ENCODE peak calls at places on chromosomes 3 and 15, in seven cellular contexts. E, L, D, C, I, T and H are unnamed samples.
A peak's percentile ranks its signal among the peaks of the same experiment; 100 is the strongest.

GRCh38 chr15:63889831-63890230 is 56.1 kb upstream of the HERC1 start:
- DNase-seq in E (no peak), L (no peak), D (no peak), C (no peak), I (no peak), T (no peak), H (no peak)

GRCh38 chr15:39786444-39787056 is 3.9 kb upstream of the FSIP1 start:
- DNase-seq in E (no peak), L (no peak), D (peak; percentile 63), C (peak; percentile 37), I (peak; percentile 58), T (no peak), H (peak; percentile 51)

GRCh38 chr3:159782724-159783421 is 205.8 kb upstream of the IL12A start:
- DNase-seq in E (no peak), L (peak; percentile 45), D (no peak), C (no peak), I (no peak), T (no peak), H (no peak)

GRCh38 chr3:36488077-36488789 is 107.9 kb downstream of the STAC start:
- DNase-seq in E (no peak), L (no peak), D (no peak), C (no peak), I (no peak), T (no peak), H (no peak)

GRCh38 chr3:132726341-132726823 is 4.2 kb upstream of the NPHP3 start:
- DNase-seq in E (no peak), L (no peak), D (peak; percentile 63), C (no peak), I (peak; percentile 50), T (no peak), H (peak; percentile 30)

GRCh38 chr3:182981038-182981380 is 671 bp upstream of the DCUN1D1 start:
- DNase-seq in E (no peak), L (no peak), D (no peak), C (no peak), I (no peak), T (no peak), H (peak; percentile 20)

GRCh38 chr3:48879307-48879993 is 19.2 kb downstream of the SLC25A20 start:
- DNase-seq in E (no peak), L (no peak), D (no peak), C (no peak), I (peak; percentile 18), T (no peak), H (peak; percentile 37)

GRCh38 chr3:188348445-188349244 is 194.7 kb downstream of the LPP start:
- DNase-seq in E (no peak), L (peak; percentile 21), D (peak; percentile 21), C (no peak), I (no peak), T (peak; percentile 91), H (no peak)

GRCh38 chr3:58117561-58118305 is 93.0 kb downstream of the DNASE1L3 start:
- DNase-seq in E (no peak), L (no peak), D (no peak), C (no peak), I (no peak), T (no peak), H (no peak)

GRCh38 chr3:21310176-21310575 is 440.8 kb downstream of the ZNF385D start:
- DNase-seq in E (no peak), L (no peak), D (no peak), C (no peak), I (no peak), T (no peak), H (no peak)

GRCh38 chr15:58520936-58521292 is 89.1 kb downstream of the LIPC start:
- DNase-seq in E (no peak), L (no peak), D (no peak), C (no peak), I (no peak), T (no peak), H (no peak)

GRCh38 chr15:90872481-90873184 is 4.2 kb downstream of the FURIN start:
- DNase-seq in E (no peak), L (no peak), D (no peak), C (no peak), I (peak; percentile 52), T (no peak), H (peak; percentile 70)

GRCh38 chr15:94607176-94607654 is 375.9 kb downstream of the MCTP2 start:
- DNase-seq in E (no peak), L (peak; percentile 17), D (peak; percentile 21), C (no peak), I (no peak), T (peak; percentile 43), H (no peak)

GRCh38 chr3:186235554-186235953 is 126.5 kb downstream of the DGKG start:
- DNase-seq in E (no peak), L (no peak), D (peak; percentile 45), C (no peak), I (peak; percentile 68), T (no peak), H (peak; percentile 61)

GRCh38 chr3:100516232-100516631 is 23.8 kb downstream of the TMEM45A start:
- DNase-seq in E (no peak), L (no peak), D (no peak), C (no peak), I (no peak), T (no peak), H (no peak)

GRCh38 chr3:38576131-38577088 is 73.1 kb downstream of the SCN5A start:
- DNase-seq in E (peak; percentile 4), L (peak; percentile 4), D (no peak), C (no peak), I (no peak), T (no peak), H (no peak)

GRCh38 chr3:123375014-123375940 is 73.6 kb downstream of the ADCY5 start:
- DNase-seq in E (no peak), L (no peak), D (no peak), C (peak; percentile 46), I (no peak), T (peak; percentile 76), H (no peak)

GRCh38 chr3:134754768-134755559 is 40.1 kb upstream of the EPHB1 start:
- DNase-seq in E (peak; percentile 47), L (peak; percentile 11), D (peak; percentile 37), C (peak; percentile 85), I (peak; percentile 42), T (peak; percentile 45), H (peak; percentile 60)

GRCh38 chr3:82030932-82031331 is 269.5 kb upstream of the GBE1 start:
- DNase-seq in E (no peak), L (no peak), D (no peak), C (no peak), I (no peak), T (no peak), H (no peak)

GRCh38 chr15:32993285-32993684 is 201.2 kb downstream of the FMN1 start:
- DNase-seq in E (no peak), L (no peak), D (peak; percentile 23), C (no peak), I (peak; percentile 1), T (no peak), H (no peak)
- TF ChIP-seq CTCF in E (peak; percentile 31), L (no peak), D (peak; percentile 66), C (no peak), I (no peak), T (no peak), H (no peak)

DNA sequence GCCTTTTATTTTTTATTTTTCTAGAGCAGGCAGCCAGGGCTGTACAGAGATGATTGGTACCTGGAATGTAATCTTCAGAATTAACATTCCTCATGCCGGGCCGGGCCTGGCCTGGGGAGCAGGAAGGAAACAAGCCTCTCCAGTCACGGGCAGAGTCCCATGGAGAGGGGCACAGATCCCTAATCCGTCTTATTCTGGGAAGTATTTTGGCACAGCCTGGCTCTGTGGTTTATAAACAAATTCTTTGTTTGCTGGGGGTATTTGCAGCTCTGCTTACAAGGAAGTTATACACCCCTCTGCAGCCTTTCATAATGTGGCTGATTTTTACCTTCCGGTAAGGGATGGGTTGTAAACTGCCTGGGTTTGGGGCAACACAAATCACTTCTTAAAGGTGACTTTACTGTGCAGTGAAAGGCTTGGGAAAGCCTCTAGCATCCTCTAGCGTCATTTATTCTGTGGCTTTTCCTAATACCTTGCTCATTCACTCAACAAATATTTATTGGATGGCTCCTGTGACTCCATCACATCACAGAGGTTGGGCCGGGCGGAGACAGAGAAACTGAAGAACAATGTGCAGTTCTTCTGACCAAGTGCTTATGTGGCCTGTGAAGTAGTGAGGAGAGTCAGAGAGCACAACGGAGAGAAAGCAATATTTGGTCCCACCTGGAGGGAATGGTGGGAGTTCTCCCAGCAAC is 2.7 kb downstream of the SLC6A20 start:
- DNase-seq in E (no peak), L (no peak), D (no peak), C (no peak), I (no peak), T (no peak), H (no peak)
- TF ChIP-seq CTCF in E (no peak), L (no peak), D (peak; percentile 10), C (no peak), I (no peak), T (no peak), H (no peak)

GRCh38 chr15:81752974-81753373 is 292.8 kb downstream of the MEX3B start:
- DNase-seq in E (no peak), L (no peak), D (no peak), C (no peak), I (no peak), T (no peak), H (no peak)
- TF ChIP-seq CTCF in E (no peak), L (no peak), D (peak; percentile 33), C (no peak), I (no peak), T (no peak), H (no peak)

GRCh38 chr3:170809021-170809974 is 60.7 kb downstream of the RPL22L1 start:
- DNase-seq in E (peak; percentile 14), L (peak; percentile 21), D (peak; percentile 48), C (peak; percentile 47), I (peak; percentile 41), T (no peak), H (peak; percentile 28)
- TF ChIP-seq CTCF in E (peak; percentile 64), L (peak; percentile 45), D (peak; percentile 73), C (no peak), I (peak; percentile 42), T (peak; percentile 56), H (peak; percentile 19)

DNA sequence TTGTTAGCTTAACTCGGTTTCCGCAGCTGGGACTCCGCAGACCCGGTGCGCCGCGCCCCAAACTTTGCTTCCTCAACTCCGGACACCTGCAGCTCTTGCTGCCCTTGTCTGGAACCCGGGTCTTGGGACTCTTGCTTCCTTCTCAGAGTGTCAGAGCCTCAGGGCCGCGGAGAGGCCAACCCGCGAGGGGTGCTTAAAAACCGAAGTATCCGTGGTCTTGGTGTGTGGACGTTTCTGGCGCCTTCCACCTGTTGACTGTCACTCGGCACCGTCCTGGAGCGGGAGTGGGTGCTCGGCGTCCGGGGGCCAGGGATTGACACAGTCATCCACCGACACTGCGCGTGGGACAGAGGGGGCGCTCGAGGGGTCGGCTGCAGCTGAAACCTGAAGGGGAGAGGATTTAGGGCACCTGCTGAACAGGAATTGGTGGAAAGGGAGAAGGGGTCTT is 386 bp downstream of the SQOR start:
- DNase-seq in E (peak; percentile 64), L (peak; percentile 82), D (peak; percentile 27), C (peak; percentile 64), I (peak; percentile 82), T (peak; percentile 81), H (peak; percentile 65)
- TF ChIP-seq CTCF in E (peak; percentile 67), L (peak; percentile 75), D (peak; percentile 64), C (peak; percentile 35), I (peak; percentile 64), T (peak; percentile 56), H (peak; percentile 67)

GRCh38 chr3:141105828-141106628 is 54.9 kb downstream of the SPSB4 start:
- DNase-seq in E (peak; percentile 38), L (peak; percentile 68), D (peak; percentile 81), C (peak; percentile 72), I (peak; percentile 84), T (no peak), H (peak; percentile 73)
- TF ChIP-seq CTCF in E (peak; percentile 81), L (peak; percentile 70), D (peak; percentile 93), C (peak; percentile 44), I (peak; percentile 66), T (peak; percentile 82), H (peak; percentile 62)